ENCODE peak calls at places on chromosome 4, in nine cellular contexts. L is neural crest cell, W is AG04450, N is fibroblast of pulmonary artery, C is psoas muscle, H is HFFc6, M is left ventricle myocardium inferior, Q is natural killer cell, G is cardiac muscle cell. I is an unnamed sample.

GRCh38 chr4:165763640-165764039 is 109.4 kb upstream of the TLL1 start:
- DNase-seq in L (no peak), W (no peak), N (no peak), C (no peak), H (no peak), M (no peak), Q (no peak), G (no peak), I (no peak)

GRCh38 chr4:26120098-26120795 is 200.6 kb upstream of the RBPJ start:
- DNase-seq in L (no peak), W (no peak), N (peak), C (no peak), H (no peak), M (no peak), Q (no peak), G (no peak), I (no peak)

GRCh38 chr4:85637778-85638177 is 162.8 kb downstream of the ARHGAP24 start:
- DNase-seq in L (no peak), W (no peak), N (no peak), C (no peak), H (no peak), M (no peak), Q (no peak), G (no peak), I (no peak)

GRCh38 chr4:74958881-74959280 is 26.0 kb downstream of the PARM1 start:
- DNase-seq in L (no peak), W (no peak), N (no peak), C (no peak), H (no peak), M (no peak), Q (no peak), G (no peak), I (no peak)

GRCh38 chr4:1172971-1173757 is 781 bp upstream of the SPON2 start:
- DNase-seq in L (no peak), W (peak), N (peak), C (peak), H (peak), M (no peak), Q (no peak), G (no peak), I (no peak)

GRCh38 chr4:98626350-98626749 is 32.1 kb downstream of the TSPAN5 start:
- DNase-seq in L (no peak), W (peak), N (peak), C (no peak), H (peak), M (peak), Q (no peak), G (no peak), I (no peak)

GRCh38 chr4:105710012-105710600 is 1.5 kb downstream of the GSTCD start:
- DNase-seq in L (no peak), W (no peak), N (no peak), C (no peak), H (no peak), M (no peak), Q (no peak), G (no peak), I (no peak)

GRCh38 chr4:97366661-97367060 is 776.6 kb downstream of the STPG2 start:
- DNase-seq in L (no peak), W (no peak), N (no peak), C (no peak), H (no peak), M (no peak), Q (no peak), G (peak), I (no peak)

GRCh38 chr4:105281016-105281415 is 134.3 kb downstream of the TET2 start:
- DNase-seq in L (no peak), W (no peak), N (no peak), C (peak), H (no peak), M (no peak), Q (no peak), G (no peak), I (no peak)

GRCh38 chr4:42610941-42611340 is 46.0 kb downstream of the ATP8A1 start:
- DNase-seq in L (no peak), W (no peak), N (no peak), C (no peak), H (no peak), M (no peak), Q (no peak), G (peak), I (no peak)

GRCh38 chr4:67725132-67725531 is 24.2 kb upstream of the UBA6 start:
- DNase-seq in L (no peak), W (no peak), N (peak), C (no peak), H (no peak), M (no peak), Q (no peak), G (no peak), I (no peak)

GRCh38 chr4:108796173-108796572 is 33.3 kb upstream of the ETNPPL start:
- DNase-seq in L (no peak), W (no peak), N (no peak), C (no peak), H (no peak), M (no peak), Q (no peak), G (no peak), I (no peak)

GRCh38 chr4:1336079-1336478 is 10.9 kb upstream of the UVSSA start:
- DNase-seq in L (no peak), W (no peak), N (peak), C (no peak), H (no peak), M (no peak), Q (no peak), G (no peak), I (no peak)

GRCh38 chr4:612052-612748 is 13.2 kb upstream of the PDE6B start:
- DNase-seq in L (no peak), W (no peak), N (no peak), C (no peak), H (no peak), M (peak), Q (no peak), G (no peak), I (no peak)

GRCh38 chr4:169940460-169940859 is 85.7 kb downstream of the MFAP3L start:
- DNase-seq in L (no peak), W (no peak), N (no peak), C (no peak), H (no peak), M (no peak), Q (no peak), G (no peak), I (no peak)

GRCh38 chr4:140943887-140944515 is 187.8 kb upstream of the TBC1D9 start:
- DNase-seq in L (no peak), W (no peak), N (peak), C (no peak), H (peak), M (no peak), Q (no peak), G (no peak), I (no peak)

GRCh38 chr4:186704059-186704458 is 19.6 kb downstream of the FAT1 start:
- DNase-seq in L (no peak), W (no peak), N (no peak), C (no peak), H (no peak), M (no peak), Q (no peak), G (no peak), I (no peak)

GRCh38 chr4:113336556-113336955 is 287.1 kb downstream of the ANK2 start:
- DNase-seq in L (no peak), W (no peak), N (no peak), C (no peak), H (no peak), M (no peak), Q (no peak), G (no peak), I (no peak)

GRCh38 chr4:119286377-119287002 is 35.4 kb downstream of the FABP2 start:
- DNase-seq in L (no peak), W (peak), N (peak), C (no peak), H (peak), M (no peak), Q (no peak), G (peak), I (no peak)

GRCh38 chr4:576245-576821 is at the start of gene TMEM271:
- DNase-seq in L (no peak), W (no peak), N (no peak), C (no peak), H (no peak), M (no peak), Q (no peak), G (no peak), I (no peak)

GRCh38 chr4:117001077-117001476 is 84.3 kb downstream of the TRAM1L1 start:
- DNase-seq in L (no peak), W (no peak), N (no peak), C (no peak), H (no peak), M (no peak), Q (no peak), G (no peak), I (no peak)

GRCh38 chr4:84470204-84470785 is 28.8 kb downstream of the NKX6-1 start:
- DNase-seq in L (no peak), W (no peak), N (no peak), C (no peak), H (no peak), M (no peak), Q (no peak), G (no peak), I (no peak)

GRCh38 chr4:29423836-29424721 is 1296.1 kb upstream of the PCDH7 start:
- DNase-seq in L (no peak), W (peak), N (peak), C (no peak), H (peak), M (no peak), Q (no peak), G (peak), I (no peak)

GRCh38 chr4:1666391-1666790 is 17.7 kb downstream of the FAM53A start:
- DNase-seq in L (no peak), W (no peak), N (no peak), C (peak), H (no peak), M (peak), Q (no peak), G (no peak), I (no peak)

GRCh38 chr4:127846061-127846460 is 34.6 kb upstream of the PLK4 start:
- DNase-seq in L (no peak), W (no peak), N (no peak), C (no peak), H (no peak), M (no peak), Q (no peak), G (no peak), I (no peak)

GRCh38 chr4:87451537-87451936 is 29.2 kb downstream of the NUDT9 start:
- DNase-seq in L (no peak), W (no peak), N (no peak), C (no peak), H (no peak), M (no peak), Q (no peak), G (no peak), I (no peak)
- TF ChIP-seq CTCF in L (peak), W (peak), N (peak), C (no peak), H (peak), M (peak), Q (no peak), G (no peak), I (no peak)

DNA sequence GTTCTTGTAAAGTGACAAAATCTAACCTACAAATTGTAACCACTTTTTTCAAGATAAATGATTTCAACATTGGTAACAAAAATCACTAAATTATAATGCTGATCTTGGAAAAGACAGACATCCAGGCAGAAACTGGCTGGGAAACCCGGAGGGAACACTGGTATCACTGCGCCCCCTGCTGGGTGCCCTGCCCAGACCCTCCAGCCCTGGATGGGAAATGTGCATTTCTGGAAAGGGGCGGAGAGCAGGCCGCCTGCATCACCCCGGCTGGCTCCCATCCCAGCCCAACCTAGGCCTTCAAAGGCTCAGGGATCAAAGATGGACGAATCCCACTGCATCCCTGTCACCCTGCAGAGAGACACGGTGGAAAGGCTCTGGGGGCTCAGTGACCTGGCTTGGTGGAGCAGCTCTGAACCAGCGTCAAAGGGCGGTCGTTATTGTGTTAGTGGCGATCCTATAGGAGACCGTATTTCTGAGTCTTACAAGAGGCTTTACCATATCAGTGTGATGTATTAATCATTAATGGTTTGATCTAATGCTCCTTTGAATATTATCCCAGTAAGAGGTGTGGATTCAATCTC is 37.3 kb downstream of the ACOX3 start:
- DNase-seq in L (peak), W (peak), N (peak), C (peak), H (peak), M (peak), Q (peak), G (peak), I (peak)
- TF ChIP-seq CTCF in L (peak), W (peak), N (peak), C (peak), H (peak), M (peak), Q (peak), G (peak), I (peak)

GRCh38 chr4:121464854-121465253 is 84.0 kb upstream of the QRFPR start:
- DNase-seq in L (no peak), W (no peak), N (no peak), C (no peak), H (no peak), M (no peak), Q (no peak), G (no peak), I (no peak)
- TF ChIP-seq CTCF in L (peak), W (no peak), N (no peak), C (no peak), H (no peak), M (no peak), Q (no peak), G (no peak), I (no peak)

DNA sequence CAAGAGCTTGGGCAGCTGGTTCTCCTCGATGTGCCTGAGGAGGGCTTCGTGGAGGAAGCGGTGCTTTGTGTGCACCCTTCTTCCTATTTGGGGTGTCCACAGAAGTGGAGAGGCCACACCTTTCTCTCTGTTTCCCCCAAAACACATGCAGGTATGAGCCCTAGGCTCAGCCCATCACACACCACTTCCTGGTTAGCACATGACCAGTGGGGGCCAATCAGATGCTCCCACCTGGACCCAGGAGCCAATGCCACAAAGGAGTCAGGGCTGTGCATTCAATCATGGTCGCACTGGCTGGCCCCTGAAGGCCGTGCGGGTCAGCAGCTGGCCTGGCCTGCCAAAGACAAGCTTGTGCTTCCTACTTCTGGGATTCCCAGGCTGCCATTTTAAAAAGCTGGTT is 51.4 kb downstream of the PPP2R2C start:
- DNase-seq in L (no peak), W (no peak), N (no peak), C (no peak), H (no peak), M (no peak), Q (no peak), G (no peak), I (no peak)
- TF ChIP-seq CTCF in L (no peak), W (no peak), N (no peak), C (no peak), H (no peak), M (no peak), Q (no peak), G (no peak), I (no peak)

GRCh38 chr4:6783111-6783981 is 819 bp downstream of the KIAA0232 start:
- DNase-seq in L (peak), W (peak), N (peak), C (peak), H (peak), M (peak), Q (peak), G (peak), I (peak)
- TF ChIP-seq CTCF in L (no peak), W (no peak), N (no peak), C (no peak), H (peak), M (peak), Q (no peak), G (no peak), I (no peak)

DNA sequence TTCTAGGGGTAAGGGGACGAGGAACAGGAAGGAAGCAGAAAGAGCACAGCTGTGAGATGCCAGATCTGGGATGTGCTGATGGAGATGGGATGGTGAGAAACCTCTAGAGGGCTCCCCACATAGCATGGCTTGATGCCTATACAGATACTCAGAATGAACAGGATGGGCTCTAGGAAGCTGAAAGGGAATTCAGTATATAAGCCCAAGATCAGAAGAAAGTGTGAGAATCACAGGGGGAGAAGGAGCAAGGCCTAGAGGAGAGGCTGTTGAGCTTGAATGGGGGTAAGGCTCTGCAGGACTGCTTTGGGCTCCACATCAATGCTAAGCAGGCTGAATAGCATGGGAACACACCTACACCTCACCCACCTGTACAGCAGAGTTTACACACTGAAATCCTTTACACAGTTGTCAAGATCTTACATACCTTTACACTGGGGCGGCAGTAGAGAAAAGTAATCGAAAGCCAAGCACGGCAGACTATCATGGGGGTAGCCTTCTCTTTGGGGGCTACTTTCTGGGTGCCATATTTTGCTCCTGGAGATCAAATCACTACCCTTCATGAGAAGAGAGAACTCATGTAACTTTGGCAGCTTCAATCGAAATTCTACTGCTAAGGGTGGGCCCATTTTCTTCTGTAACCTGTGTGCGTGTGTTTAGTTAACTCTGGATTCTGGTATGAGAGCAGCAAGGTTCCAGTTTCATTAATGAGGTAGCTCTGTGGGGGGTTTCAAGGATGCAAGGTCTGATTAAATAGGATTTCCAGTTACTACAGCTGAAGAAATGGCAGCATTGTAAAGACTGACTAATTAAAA is 30.6 kb downstream of the HOPX start:
- DNase-seq in L (no peak), W (no peak), N (no peak), C (no peak), H (no peak), M (no peak), Q (no peak), G (no peak), I (no peak)
- TF ChIP-seq CTCF in L (no peak), W (peak), N (no peak), C (no peak), H (no peak), M (no peak), Q (no peak), G (no peak), I (no peak)

GRCh38 chr4:15037923-15038541 is 35.8 kb downstream of the CPEB2 start:
- DNase-seq in L (no peak), W (no peak), N (peak), C (no peak), H (no peak), M (no peak), Q (no peak), G (no peak), I (no peak)

GRCh38 chr4:15040916-15041463 is 38.7 kb downstream of the CPEB2 start:
- DNase-seq in L (no peak), W (no peak), N (peak), C (no peak), H (no peak), M (no peak), Q (no peak), G (no peak), I (no peak)

GRCh38 chr4:15043922-15044321 is 41.6 kb downstream of the CPEB2 start:
- DNase-seq in L (no peak), W (no peak), N (no peak), C (no peak), H (no peak), M (no peak), Q (no peak), G (no peak), I (no peak)

GRCh38 chr4:15042529-15043167 is 40.4 kb downstream of the CPEB2 start:
- DNase-seq in L (no peak), W (no peak), N (peak), C (no peak), H (peak), M (no peak), Q (no peak), G (no peak), I (no peak)

GRCh38 chr4:15043226-15043625 is 40.9 kb downstream of the CPEB2 start:
- DNase-seq in L (no peak), W (no peak), N (no peak), C (no peak), H (no peak), M (no peak), Q (no peak), G (no peak), I (no peak)
- TF ChIP-seq CTCF in L (peak), W (peak), N (peak), C (no peak), H (peak), M (no peak), Q (no peak), G (peak), I (no peak)